ENCODE peak calls at places on chromosomes 11 and 22, in nine cellular contexts. O is ecto neural progenitor cell, D is NCI-H2081, W is G401, X is sciatic nerve, N is amniotic epithelial cell, G is EH, T is IMR-90, P is cardiac fibroblast. Y is an unnamed sample.

GRCh38 chr11:129705341-129705740 is 110.3 kb upstream of the TMEM45B start:
- DNase-seq in O (peak; percentile 24), D (no peak), W (no peak), X (no peak), N (no peak), G (no peak), T (no peak), P (no peak), Y (no peak)

GRCh38 chr11:40183073-40184064 is 1276.1 kb downstream of the LRRC4C start:
- DNase-seq in O (no peak), D (no peak), W (no peak), X (no peak), N (no peak), G (no peak), T (no peak), P (no peak), Y (no peak)

GRCh38 chr22:24928322-24928721 is 18.2 kb downstream of the LHFPL7 start:
- DNase-seq in O (no peak), D (no peak), W (no peak), X (no peak), N (no peak), G (no peak), T (no peak), P (no peak), Y (no peak)

GRCh38 chr11:47216141-47216798 is 1.5 kb downstream of the DDB2 start:
- DNase-seq in O (no peak), D (peak; percentile 22), W (peak; percentile 62), X (peak; percentile 70), N (peak; percentile 63), G (peak; percentile 94), T (peak; percentile 87), P (peak; percentile 93), Y (peak; percentile 76)

GRCh38 chr11:121928597-121929580 is 187.1 kb downstream of the BLID start:
- DNase-seq in O (no peak), D (no peak), W (no peak), X (no peak), N (no peak), G (no peak), T (no peak), P (no peak), Y (no peak)

GRCh38 chr11:111452146-111452545 is 60.0 kb downstream of the BTG4 start:
- DNase-seq in O (peak; percentile 32), D (no peak), W (no peak), X (no peak), N (peak; percentile 54), G (peak; percentile 84), T (peak; percentile 82), P (no peak), Y (no peak)

GRCh38 chr11:118148877-118149276 is 3.7 kb downstream of the SCN4B start:
- DNase-seq in O (no peak), D (no peak), W (no peak), X (no peak), N (no peak), G (no peak), T (no peak), P (no peak), Y (no peak)

GRCh38 chr11:79269923-79270322 is 170.9 kb downstream of the TENM4 start:
- DNase-seq in O (no peak), D (no peak), W (no peak), X (no peak), N (no peak), G (no peak), T (no peak), P (no peak), Y (no peak)

GRCh38 chr11:12269104-12269441 is 108.3 kb upstream of the PARVA start:
- DNase-seq in O (no peak), D (peak; percentile 15), W (no peak), X (no peak), N (peak; percentile 38), G (peak; percentile 95), T (peak; percentile 68), P (peak; percentile 83), Y (peak; percentile 10)

GRCh38 chr11:8083088-8083395 is 2.0 kb downstream of the TUB start:
- DNase-seq in O (no peak), D (no peak), W (no peak), X (no peak), N (no peak), G (no peak), T (no peak), P (no peak), Y (no peak)

GRCh38 chr11:18498039-18498438 is 28.7 kb downstream of the TSG101 start:
- DNase-seq in O (no peak), D (no peak), W (no peak), X (no peak), N (no peak), G (no peak), T (no peak), P (no peak), Y (no peak)

GRCh38 chr11:57566564-57567209 is 785 bp downstream of the UBE2L6 start:
- DNase-seq in O (no peak), D (no peak), W (no peak), X (no peak), N (no peak), G (no peak), T (no peak), P (peak; percentile 4), Y (no peak)

GRCh38 chr11:31856248-31856647 is 45.1 kb upstream of the PAX6 start:
- DNase-seq in O (no peak), D (no peak), W (no peak), X (no peak), N (no peak), G (no peak), T (no peak), P (no peak), Y (no peak)

GRCh38 chr22:47249370-47249928 is 487.0 kb downstream of the TBC1D22A start:
- DNase-seq in O (no peak), D (no peak), W (no peak), X (no peak), N (no peak), G (no peak), T (no peak), P (no peak), Y (no peak)

GRCh38 chr11:77174559-77174958 is 46.5 kb downstream of the MYO7A start:
- DNase-seq in O (no peak), D (peak; percentile 25), W (no peak), X (no peak), N (no peak), G (no peak), T (no peak), P (no peak), Y (no peak)

GRCh38 chr11:17802491-17802890 is 67.9 kb downstream of the KCNC1 start:
- DNase-seq in O (no peak), D (no peak), W (peak; percentile 82), X (no peak), N (no peak), G (no peak), T (no peak), P (no peak), Y (no peak)

GRCh38 chr22:49785841-49786451 is 41.7 kb downstream of the BRD1 start:
- DNase-seq in O (no peak), D (no peak), W (no peak), X (no peak), N (no peak), G (no peak), T (no peak), P (no peak), Y (no peak)

GRCh38 chr22:26553056-26553752 is 36.7 kb downstream of the TPST2 start:
- DNase-seq in O (no peak), D (no peak), W (no peak), X (no peak), N (peak; percentile 77), G (peak; percentile 94), T (peak; percentile 94), P (peak; percentile 92), Y (peak; percentile 35)

GRCh38 chr11:35256296-35256695 is 117.3 kb downstream of the CD44 start:
- DNase-seq in O (no peak), D (no peak), W (peak; percentile 14), X (no peak), N (no peak), G (no peak), T (no peak), P (no peak), Y (no peak)

GRCh38 chr11:131924446-131925240 is 554.2 kb downstream of the NTM start:
- DNase-seq in O (no peak), D (no peak), W (peak; percentile 61), X (no peak), N (no peak), G (peak; percentile 58), T (peak; percentile 73), P (peak; percentile 84), Y (no peak)

GRCh38 chr11:7449196-7449840 is 36.0 kb upstream of the OLFML1 start:
- DNase-seq in O (no peak), D (no peak), W (no peak), X (no peak), N (no peak), G (no peak), T (no peak), P (no peak), Y (no peak)

GRCh38 chr11:106344392-106344791 is 266.9 kb downstream of the AASDHPPT start:
- DNase-seq in O (no peak), D (no peak), W (peak; percentile 31), X (no peak), N (peak; percentile 77), G (peak; percentile 53), T (peak; percentile 75), P (peak; percentile 70), Y (peak; percentile 81)

GRCh38 chr11:86787018-86787417 is 13.3 kb upstream of the PRSS23 start:
- DNase-seq in O (no peak), D (no peak), W (no peak), X (no peak), N (no peak), G (no peak), T (no peak), P (no peak), Y (no peak)

GRCh38 chr11:118786657-118787056 is 4.3 kb downstream of the DDX6 start:
- DNase-seq in O (no peak), D (no peak), W (no peak), X (no peak), N (no peak), G (no peak), T (no peak), P (no peak), Y (no peak)

GRCh38 chr22:21754523-21755128 is 19.0 kb upstream of the YPEL1 start:
- DNase-seq in O (no peak), D (no peak), W (peak; percentile 74), X (no peak), N (no peak), G (no peak), T (peak; percentile 12), P (peak; percentile 26), Y (no peak)

GRCh38 chr11:95228081-95228859 is 2.7 kb downstream of the SESN3 start:
- DNase-seq in O (no peak), D (no peak), W (no peak), X (no peak), N (no peak), G (no peak), T (no peak), P (peak; percentile 26), Y (no peak)

GRCh38 chr11:62593434-62594044 is 2.2 kb upstream of the TUT1 start:
- DNase-seq in O (peak; percentile 78), D (peak; percentile 45), W (peak; percentile 58), X (peak; percentile 89), N (peak; percentile 76), G (peak; percentile 81), T (peak; percentile 70), P (peak; percentile 83), Y (no peak)

GRCh38 chr11:74860743-74861142 is 88.1 kb downstream of the XRRA1 start:
- DNase-seq in O (no peak), D (no peak), W (no peak), X (no peak), N (no peak), G (no peak), T (no peak), P (no peak), Y (no peak)

GRCh38 chr11:105229257-105229656 is 89.7 kb upstream of the CARD18 start:
- DNase-seq in O (no peak), D (no peak), W (no peak), X (no peak), N (peak; percentile 65), G (peak; percentile 66), T (peak; percentile 80), P (peak; percentile 71), Y (peak; percentile 46)

GRCh38 chr11:75280227-75280671 is 39.7 kb downstream of the TPBGL start:
- DNase-seq in O (peak; percentile 87), D (peak; percentile 56), W (peak; percentile 78), X (peak; percentile 85), N (peak; percentile 49), G (peak; percentile 74), T (peak; percentile 66), P (peak; percentile 77), Y (peak; percentile 43)

GRCh38 chr11:61163714-61164609 is 2.7 kb upstream of the VPS37C start:
- DNase-seq in O (no peak), D (no peak), W (no peak), X (peak; percentile 23), N (no peak), G (no peak), T (no peak), P (no peak), Y (no peak)